ENCODE peak calls at places on chromosomes 3 and 15, in five cellular contexts. F is fibroblast of pulmonary artery, H is right atrium auricular region, X is fibroblast of mammary gland, P is WTC11. Z is an unnamed sample.

GRCh38 chr15:32919749-32920414 is 202.1 kb downstream of the GREM1 start:
- DNase-seq in F (peak), H (no peak), P (no peak), X (peak), Z (no peak)

GRCh38 chr3:122581622-122582021 is 4.2 kb downstream of the PARP15 start:
- DNase-seq in P (no peak), F (no peak), X (no peak), H (no peak), Z (no peak)

GRCh38 chr3:121482651-121483050 is 63.1 kb downstream of the POLQ start:
- DNase-seq in H (no peak), F (peak), P (no peak), X (peak), Z (no peak)

GRCh38 chr15:64532515-64532914 is 72.1 kb downstream of the ZNF609 start:
- DNase-seq in X (no peak), F (no peak), H (no peak), P (no peak), Z (no peak)

GRCh38 chr15:100429116-100429728 is 87.4 kb upstream of the ADAMTS17 start:
- DNase-seq in P (no peak), H (no peak), X (no peak), F (peak), Z (no peak)

GRCh38 chr15:64009798-64010241 is 36.5 kb downstream of the DAPK2 start:
- DNase-seq in H (no peak), X (peak), P (no peak), F (no peak), Z (no peak)

GRCh38 chr3:189172668-189173419 is 1.1 kb downstream of the TPRG1 start:
- DNase-seq in F (no peak), X (no peak), H (no peak), P (no peak), Z (no peak)

GRCh38 chr15:34889486-34889885 is 80.1 kb downstream of the AQR start:
- DNase-seq in F (peak), H (no peak), P (no peak), X (peak), Z (no peak)

GRCh38 chr15:55241895-55242294 is 45.2 kb upstream of the RSL24D1 start:
- DNase-seq in P (no peak), F (peak), X (peak), H (no peak), Z (no peak)

GRCh38 chr15:89874926-89875564 is 18.7 kb downstream of the AP3S2 start:
- DNase-seq in X (peak), F (peak), P (peak), H (peak), Z (peak)

GRCh38 chr3:178562143-178562868 is 26.1 kb downstream of the KCNMB2 start:
- DNase-seq in H (no peak), P (no peak), F (peak), X (no peak), Z (no peak)

GRCh38 chr3:191238321-191238817 is 39.3 kb downstream of the OSTN start:
- DNase-seq in H (no peak), F (peak), X (no peak), P (no peak), Z (no peak)

GRCh38 chr15:36912311-36912712 is 188.0 kb downstream of the MEIS2 start:
- DNase-seq in F (peak), X (no peak), P (no peak), H (no peak), Z (no peak)

GRCh38 chr3:58637509-58637908 is 29.1 kb downstream of the FAM3D start:
- DNase-seq in H (no peak), X (no peak), P (no peak), F (no peak), Z (no peak)

GRCh38 chr3:105322570-105323273 is 44.0 kb upstream of the ALCAM start:
- DNase-seq in X (peak), P (no peak), F (no peak), H (no peak), Z (no peak)

GRCh38 chr3:52521881-52522650 is 11.6 kb downstream of the NT5DC2 start:
- DNase-seq in X (no peak), F (no peak), P (no peak), H (no peak), Z (no peak)

GRCh38 chr3:185205865-185206264 is 48.0 kb downstream of the EHHADH start:
- DNase-seq in X (peak), P (no peak), F (no peak), H (no peak), Z (no peak)

GRCh38 chr3:25663324-25664065 is 1.2 kb downstream of the TOP2B start:
- DNase-seq in X (peak), P (no peak), H (no peak), F (peak), Z (no peak)

GRCh38 chr15:74817370-74817737 is 4.7 kb downstream of the LMAN1L start:
- DNase-seq in X (no peak), F (peak), H (no peak), P (no peak), Z (no peak)

GRCh38 chr3:33581666-33582065 is 136.4 kb downstream of the CLASP2 start:
- DNase-seq in H (no peak), F (no peak), P (no peak), X (no peak), Z (no peak)

GRCh38 chr3:107796786-107797185 is 274.0 kb downstream of the BBX start:
- DNase-seq in F (peak), H (no peak), P (no peak), X (peak), Z (no peak)

GRCh38 chr3:195788711-195789581 is 22.8 kb downstream of the MUC4 start:
- DNase-seq in H (no peak), X (no peak), F (no peak), P (no peak), Z (no peak)

GRCh38 chr3:191066669-191067068 is 132.4 kb upstream of the OSTN start:
- DNase-seq in H (no peak), X (peak), F (peak), P (no peak), Z (no peak)

GRCh38 chr3:16509721-16510619 is 3.5 kb downstream of the RFTN1 start:
- DNase-seq in X (no peak), F (no peak), H (no peak), P (no peak), Z (no peak)

GRCh38 chr3:129746629-129747028 is 140.2 kb upstream of the PLXND1 start:
- DNase-seq in H (no peak), P (no peak), F (no peak), X (no peak), Z (no peak)

GRCh38 chr3:188697127-188697526 is 474.6 kb upstream of the TPRG1 start:
- DNase-seq in H (no peak), X (no peak), F (no peak), P (no peak), Z (no peak)

GRCh38 chr3:141877911-141878310 is 1.5 kb downstream of the ATP1B3 start:
- DNase-seq in P (no peak), F (peak), X (peak), H (no peak), Z (no peak)

GRCh38 chr3:197278933-197279332 is 19.5 kb downstream of the DLG1 start:
- DNase-seq in F (no peak), X (no peak), H (no peak), P (no peak), Z (no peak)

GRCh38 chr3:99869621-99870020 is 52.0 kb downstream of the CMSS1 start:
- DNase-seq in F (no peak), P (no peak), H (no peak), X (no peak), Z (no peak)

GRCh38 chr3:7280318-7280717 is 419.4 kb downstream of the GRM7 start:
- DNase-seq in H (no peak), X (no peak), F (no peak), P (no peak), Z (no peak)

GRCh38 chr3:7270731-7271130 is 409.8 kb downstream of the GRM7 start:
- DNase-seq in P (no peak), H (no peak), F (no peak), X (no peak), Z (no peak)

GRCh38 chr3:7271631-7272030 is 410.7 kb downstream of the GRM7 start:
- DNase-seq in F (no peak), P (no peak), X (no peak), H (no peak), Z (no peak)

GRCh38 chr3:7272203-7272602 is 411.3 kb downstream of the GRM7 start:
- DNase-seq in P (no peak), F (no peak), X (no peak), H (no peak), Z (no peak)

GRCh38 chr3:7275396-7275795 is 414.5 kb downstream of the GRM7 start:
- DNase-seq in H (no peak), X (no peak), P (no peak), F (no peak), Z (no peak)
- TF ChIP-seq CTCF in H (no peak), X (no peak), P (no peak), F (no peak), Z (no peak)

GRCh38 chr3:194575484-194576210 is 57.6 kb downstream of the TMEM44 start:
- DNase-seq in H (peak), X (peak), F (peak), P (peak), Z (no peak)
- TF ChIP-seq CTCF in H (no peak), X (peak), F (peak), P (no peak), Z (no peak)

GRCh38 chr15:45777781-45778180 is 143.0 kb downstream of the SQOR start:
- DNase-seq in F (no peak), P (no peak), H (no peak), X (no peak), Z (no peak)

GRCh38 chr15:45784656-45785055 is 149.8 kb downstream of the SQOR start:
- DNase-seq in F (no peak), X (no peak), P (no peak), H (no peak), Z (no peak)

GRCh38 chr15:45776772-45777171 is 141.9 kb downstream of the SQOR start:
- DNase-seq in P (no peak), X (no peak), H (no peak), F (no peak), Z (no peak)

GRCh38 chr15:45785897-45786296 is 151.1 kb downstream of the SQOR start:
- DNase-seq in X (no peak), P (no peak), F (no peak), H (no peak), Z (no peak)

GRCh38 chr15:45780352-45780751 is 145.5 kb downstream of the SQOR start:
- DNase-seq in H (no peak), X (no peak), F (no peak), P (peak), Z (no peak)
- TF ChIP-seq CTCF in H (no peak), X (no peak), F (peak), P (no peak), Z (no peak)

DNA sequence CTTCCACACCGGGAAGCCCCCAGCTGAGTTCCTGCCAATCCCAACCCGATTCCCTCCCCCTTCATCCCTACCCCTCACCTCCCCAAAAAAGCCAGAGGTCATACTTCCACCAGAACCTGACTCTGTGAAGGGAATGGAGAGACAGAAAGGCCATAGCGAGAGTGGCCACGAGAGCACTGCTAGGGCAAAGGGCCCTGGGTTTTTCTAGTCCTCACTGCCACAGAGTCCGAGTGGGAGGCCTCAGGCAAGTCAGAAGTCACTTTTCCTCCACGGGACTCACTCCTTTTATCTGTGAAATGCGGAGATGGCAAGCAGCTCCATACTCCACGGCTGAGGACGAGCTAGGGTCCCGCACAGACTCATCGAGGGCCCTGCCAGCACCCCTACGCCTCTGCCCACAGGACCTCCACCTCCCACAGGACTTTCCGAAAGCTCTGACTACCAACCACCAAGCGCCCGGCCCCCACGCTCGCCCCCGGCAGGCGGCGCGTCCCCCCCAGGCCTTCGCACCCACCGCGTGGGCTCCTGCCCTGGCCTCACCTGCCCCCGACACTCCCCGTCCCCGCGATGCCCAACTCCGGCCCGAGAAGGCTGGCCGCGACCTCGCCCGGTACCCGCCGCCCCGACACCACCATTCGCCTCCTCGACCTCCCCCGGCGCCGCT is 794 bp downstream of the ATP13A3 start:
- DNase-seq in F (peak), H (peak), X (no peak), P (peak), Z (peak)
- TF ChIP-seq CTCF in F (no peak), H (no peak), X (no peak), P (no peak), Z (peak)

GRCh38 chr15:49978171-49978570 is 140.9 kb downstream of the ATP8B4 start:
- DNase-seq in X (no peak), H (no peak), P (no peak), F (no peak), Z (no peak)
- TF ChIP-seq CTCF in X (no peak), H (no peak), P (no peak), F (no peak), Z (no peak)

GRCh38 chr15:45199136-45199810 is 11.5 kb upstream of the SHF start:
- DNase-seq in X (no peak), F (no peak), H (no peak), P (peak), Z (no peak)
- TF ChIP-seq CTCF in X (no peak), F (no peak), H (no peak), P (no peak), Z (peak)

DNA sequence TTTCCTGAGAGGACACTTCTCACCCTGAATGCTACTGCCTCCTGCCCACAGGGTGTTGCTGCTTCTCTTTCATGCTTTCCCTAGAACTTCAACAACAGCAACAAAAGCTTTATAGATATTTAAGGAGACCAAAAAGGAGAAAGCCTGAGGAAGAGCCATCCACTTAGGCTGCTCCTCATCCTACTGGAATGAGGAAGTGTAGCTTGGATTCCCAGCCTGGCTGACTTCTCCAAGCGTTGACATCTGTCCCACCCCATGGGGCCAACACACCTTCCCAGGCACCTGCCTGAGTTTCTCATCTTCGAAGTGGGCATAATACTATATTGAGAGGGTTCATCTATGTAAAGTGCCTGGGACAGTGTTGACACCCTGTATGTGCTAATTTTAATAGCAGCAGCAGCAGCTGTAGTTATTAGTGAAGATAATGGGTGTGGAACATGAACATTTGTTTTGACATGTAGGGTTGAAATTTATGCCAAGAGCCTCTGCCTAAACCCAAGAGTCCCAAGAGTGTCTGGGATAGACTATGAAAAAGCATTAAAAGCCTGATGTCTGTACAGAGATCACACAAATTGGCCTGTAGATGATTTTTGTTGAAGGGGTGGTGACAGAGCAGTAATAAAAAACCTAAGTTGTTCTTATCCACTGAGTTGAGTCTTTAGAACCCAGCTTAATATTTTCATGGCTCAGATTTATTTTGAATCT is 96.5 kb upstream of the PIAS1 start:
- DNase-seq in F (no peak), P (no peak), X (no peak), H (no peak), Z (peak)
- TF ChIP-seq CTCF in F (no peak), P (no peak), X (no peak), H (no peak), Z (no peak)

GRCh38 chr3:32285910-32286309 is 47.4 kb downstream of the CMTM8 start:
- DNase-seq in F (no peak), P (no peak), X (no peak), H (no peak), Z (no peak)
- TF ChIP-seq CTCF in F (no peak), P (no peak), X (no peak), H (no peak), Z (no peak)

GRCh38 chr3:158360756-158361448 is 210.1 kb upstream of the MLF1 start:
- DNase-seq in X (no peak), F (no peak), P (no peak), H (no peak), Z (no peak)
- TF ChIP-seq CTCF in X (no peak), F (no peak), P (no peak), H (no peak), Z (no peak)

GRCh38 chr3:13067778-13068177 is 5.5 kb downstream of the IQSEC1 start:
- DNase-seq in F (no peak), X (no peak), H (no peak), P (no peak), Z (no peak)

GRCh38 chr3:13066236-13066635 is 7.0 kb downstream of the IQSEC1 start:
- DNase-seq in P (no peak), X (no peak), F (no peak), H (no peak), Z (no peak)

GRCh38 chr3:13070622-13071021 is 2.6 kb downstream of the IQSEC1 start:
- DNase-seq in X (no peak), P (no peak), H (no peak), F (no peak), Z (no peak)

GRCh38 chr3:13069495-13069894 is 3.7 kb downstream of the IQSEC1 start:
- DNase-seq in P (no peak), X (no peak), H (no peak), F (no peak), Z (no peak)

DNA sequence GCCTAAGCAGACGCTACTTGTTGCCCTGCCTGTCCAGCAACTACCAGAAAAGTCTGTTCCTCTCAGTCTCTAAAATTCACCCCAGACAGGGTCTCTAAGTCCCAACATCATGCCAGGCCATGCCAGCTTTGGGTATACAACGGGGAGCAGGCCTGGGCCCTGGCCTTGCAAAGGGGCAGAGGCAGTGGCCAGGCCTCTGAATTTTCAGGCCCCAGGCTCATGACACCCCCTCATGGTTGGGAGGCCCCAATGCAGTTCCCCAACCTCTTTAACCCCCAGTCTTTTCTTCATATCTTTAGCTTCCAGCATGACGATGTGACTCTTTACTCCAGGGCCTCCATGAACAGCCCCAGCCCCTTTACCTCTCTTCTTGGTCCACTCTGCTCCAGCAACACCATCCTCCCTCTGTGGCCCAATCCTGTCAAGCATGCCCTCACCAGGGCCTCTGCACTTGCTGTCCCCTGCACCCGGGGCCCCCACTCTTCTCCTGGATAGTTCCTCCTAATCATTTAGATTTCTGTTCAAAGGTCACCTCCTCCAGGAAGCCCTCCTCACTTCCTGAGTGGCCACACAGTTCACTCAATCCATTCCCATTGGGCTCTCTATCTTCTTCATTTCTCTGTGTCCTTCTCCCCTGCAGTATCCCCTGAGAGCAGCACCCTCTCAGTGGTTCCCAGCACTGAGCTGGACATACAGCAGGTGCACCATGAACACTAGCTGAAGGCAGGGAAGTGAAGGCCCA is 4.8 kb downstream of the IQSEC1 start:
- DNase-seq in H (no peak), X (no peak), P (no peak), F (no peak), Z (no peak)
- TF ChIP-seq CTCF in H (no peak), X (no peak), P (no peak), F (no peak), Z (no peak)